ENCODE peak calls at places on chromosomes 2 and 18, in six cellular contexts. One of them, this sample, is unnamed.

GRCh38 chr18:49225160-49225559 is 235.3 kb downstream of the DYM start:
- DNase-seq in GM10248: no peak
- DNase-seq in activated CD8-positive, alpha-beta memory T cell treated with anti-CD3 and anti-CD28 coated beads, Interleukin-2, amount 50 U/mL, for 48 hours: no peak
- DNase-seq in activated T-cell treated with anti-CD3 and anti-CD28 coated beads for 1 hour: no peak
- DNase-seq in AG09309: peak; percentile 32
- DNase-seq in Right ventricle myocardium inferior: no peak
- DNase-seq in this sample: no peak

GRCh38 chr2:212546669-212547068 is 8.1 kb upstream of the ERBB4 start:
- DNase-seq in GM10248: no peak
- DNase-seq in activated CD8-positive, alpha-beta memory T cell treated with anti-CD3 and anti-CD28 coated beads, Interleukin-2, amount 50 U/mL, for 48 hours: no peak
- DNase-seq in activated T-cell treated with anti-CD3 and anti-CD28 coated beads for 1 hour: no peak
- DNase-seq in AG09309: no peak
- DNase-seq in Right ventricle myocardium inferior: no peak
- DNase-seq in this sample: no peak

GRCh38 chr2:20614201-20615045 is 36.5 kb downstream of the HS1BP3 start:
- DNase-seq in GM10248: no peak
- DNase-seq in activated CD8-positive, alpha-beta memory T cell treated with anti-CD3 and anti-CD28 coated beads, Interleukin-2, amount 50 U/mL, for 48 hours: no peak
- DNase-seq in activated T-cell treated with anti-CD3 and anti-CD28 coated beads for 1 hour: no peak
- DNase-seq in AG09309: no peak
- DNase-seq in Right ventricle myocardium inferior: no peak
- DNase-seq in this sample: no peak

GRCh38 chr2:8752385-8752784 is 70.5 kb downstream of the ID2 start:
- DNase-seq in GM10248: no peak
- DNase-seq in activated CD8-positive, alpha-beta memory T cell treated with anti-CD3 and anti-CD28 coated beads, Interleukin-2, amount 50 U/mL, for 48 hours: no peak
- DNase-seq in activated T-cell treated with anti-CD3 and anti-CD28 coated beads for 1 hour: no peak
- DNase-seq in AG09309: no peak
- DNase-seq in Right ventricle myocardium inferior: no peak
- DNase-seq in this sample: no peak

GRCh38 chr18:28087173-28087563 is 89.8 kb downstream of the CDH2 start:
- DNase-seq in GM10248: no peak
- DNase-seq in activated CD8-positive, alpha-beta memory T cell treated with anti-CD3 and anti-CD28 coated beads, Interleukin-2, amount 50 U/mL, for 48 hours: no peak
- DNase-seq in activated T-cell treated with anti-CD3 and anti-CD28 coated beads for 1 hour: no peak
- DNase-seq in AG09309: no peak
- DNase-seq in Right ventricle myocardium inferior: peak; percentile 65
- DNase-seq in this sample: no peak

GRCh38 chr18:30455741-30456140 is 586.8 kb downstream of the DSC3 start:
- DNase-seq in GM10248: no peak
- DNase-seq in activated CD8-positive, alpha-beta memory T cell treated with anti-CD3 and anti-CD28 coated beads, Interleukin-2, amount 50 U/mL, for 48 hours: no peak
- DNase-seq in activated T-cell treated with anti-CD3 and anti-CD28 coated beads for 1 hour: no peak
- DNase-seq in AG09309: no peak
- DNase-seq in Right ventricle myocardium inferior: no peak
- DNase-seq in this sample: no peak

GRCh38 chr2:166090346-166090745 is 37.5 kb downstream of the SCN1A start:
- DNase-seq in GM10248: no peak
- DNase-seq in activated CD8-positive, alpha-beta memory T cell treated with anti-CD3 and anti-CD28 coated beads, Interleukin-2, amount 50 U/mL, for 48 hours: no peak
- DNase-seq in activated T-cell treated with anti-CD3 and anti-CD28 coated beads for 1 hour: no peak
- DNase-seq in AG09309: peak; percentile 14
- DNase-seq in Right ventricle myocardium inferior: no peak
- DNase-seq in this sample: no peak

GRCh38 chr2:10282621-10283105 is 20.0 kb upstream of the HPCAL1 start:
- DNase-seq in GM10248: no peak
- DNase-seq in activated CD8-positive, alpha-beta memory T cell treated with anti-CD3 and anti-CD28 coated beads, Interleukin-2, amount 50 U/mL, for 48 hours: no peak
- DNase-seq in activated T-cell treated with anti-CD3 and anti-CD28 coated beads for 1 hour: no peak
- DNase-seq in AG09309: no peak
- DNase-seq in Right ventricle myocardium inferior: no peak
- DNase-seq in this sample: no peak

GRCh38 chr18:76568726-76569125 is 73.7 kb upstream of the ZNF516 start:
- DNase-seq in GM10248: no peak
- DNase-seq in activated CD8-positive, alpha-beta memory T cell treated with anti-CD3 and anti-CD28 coated beads, Interleukin-2, amount 50 U/mL, for 48 hours: no peak
- DNase-seq in activated T-cell treated with anti-CD3 and anti-CD28 coated beads for 1 hour: no peak
- DNase-seq in AG09309: no peak
- DNase-seq in Right ventricle myocardium inferior: no peak
- DNase-seq in this sample: no peak

GRCh38 chr2:224178085-224178484 is 139.0 kb upstream of the SERPINE2 start:
- DNase-seq in GM10248: no peak
- DNase-seq in activated CD8-positive, alpha-beta memory T cell treated with anti-CD3 and anti-CD28 coated beads, Interleukin-2, amount 50 U/mL, for 48 hours: no peak
- DNase-seq in activated T-cell treated with anti-CD3 and anti-CD28 coated beads for 1 hour: no peak
- DNase-seq in AG09309: no peak
- DNase-seq in Right ventricle myocardium inferior: no peak
- DNase-seq in this sample: no peak

GRCh38 chr2:34001557-34001956 is 402.5 kb upstream of the FAM98A start:
- DNase-seq in GM10248: no peak
- DNase-seq in activated CD8-positive, alpha-beta memory T cell treated with anti-CD3 and anti-CD28 coated beads, Interleukin-2, amount 50 U/mL, for 48 hours: no peak
- DNase-seq in activated T-cell treated with anti-CD3 and anti-CD28 coated beads for 1 hour: no peak
- DNase-seq in AG09309: no peak
- DNase-seq in Right ventricle myocardium inferior: no peak
- DNase-seq in this sample: no peak

GRCh38 chr18:63970803-63971191 is 916 bp downstream of the SERPINB8 start:
- DNase-seq in GM10248: no peak
- DNase-seq in activated CD8-positive, alpha-beta memory T cell treated with anti-CD3 and anti-CD28 coated beads, Interleukin-2, amount 50 U/mL, for 48 hours: no peak
- DNase-seq in activated T-cell treated with anti-CD3 and anti-CD28 coated beads for 1 hour: no peak
- DNase-seq in AG09309: no peak
- DNase-seq in Right ventricle myocardium inferior: peak; percentile 81
- DNase-seq in this sample: no peak

GRCh38 chr2:46530571-46530970 is 51.2 kb downstream of the TMEM247 start:
- DNase-seq in GM10248: no peak
- DNase-seq in activated CD8-positive, alpha-beta memory T cell treated with anti-CD3 and anti-CD28 coated beads, Interleukin-2, amount 50 U/mL, for 48 hours: no peak
- DNase-seq in activated T-cell treated with anti-CD3 and anti-CD28 coated beads for 1 hour: no peak
- DNase-seq in AG09309: no peak
- DNase-seq in Right ventricle myocardium inferior: no peak
- DNase-seq in this sample: no peak

GRCh38 chr2:62941413-62941812 is 109.2 kb upstream of the OTX1 start:
- DNase-seq in GM10248: no peak
- DNase-seq in activated CD8-positive, alpha-beta memory T cell treated with anti-CD3 and anti-CD28 coated beads, Interleukin-2, amount 50 U/mL, for 48 hours: no peak
- DNase-seq in activated T-cell treated with anti-CD3 and anti-CD28 coated beads for 1 hour: no peak
- DNase-seq in AG09309: no peak
- DNase-seq in Right ventricle myocardium inferior: no peak
- DNase-seq in this sample: no peak

GRCh38 chr2:31049264-31049663 is 89.0 kb downstream of the GALNT14 start:
- DNase-seq in GM10248: no peak
- DNase-seq in activated CD8-positive, alpha-beta memory T cell treated with anti-CD3 and anti-CD28 coated beads, Interleukin-2, amount 50 U/mL, for 48 hours: no peak
- DNase-seq in activated T-cell treated with anti-CD3 and anti-CD28 coated beads for 1 hour: no peak
- DNase-seq in AG09309: no peak
- DNase-seq in Right ventricle myocardium inferior: no peak
- DNase-seq in this sample: no peak

GRCh38 chr2:158214431-158214830 is 112.8 kb downstream of the UPP2 start:
- DNase-seq in GM10248: peak; percentile 29
- DNase-seq in activated CD8-positive, alpha-beta memory T cell treated with anti-CD3 and anti-CD28 coated beads, Interleukin-2, amount 50 U/mL, for 48 hours: no peak
- DNase-seq in activated T-cell treated with anti-CD3 and anti-CD28 coated beads for 1 hour: no peak
- DNase-seq in AG09309: no peak
- DNase-seq in Right ventricle myocardium inferior: no peak
- DNase-seq in this sample: peak; percentile 18

GRCh38 chr2:32844253-32844652 is 102.5 kb upstream of the LTBP1 start:
- DNase-seq in GM10248: no peak
- DNase-seq in activated CD8-positive, alpha-beta memory T cell treated with anti-CD3 and anti-CD28 coated beads, Interleukin-2, amount 50 U/mL, for 48 hours: no peak
- DNase-seq in activated T-cell treated with anti-CD3 and anti-CD28 coated beads for 1 hour: no peak
- DNase-seq in AG09309: no peak
- DNase-seq in Right ventricle myocardium inferior: no peak
- DNase-seq in this sample: no peak

GRCh38 chr2:149330127-149331022 is at the start of gene LYPD6:
- DNase-seq in GM10248: peak; percentile 45
- DNase-seq in activated CD8-positive, alpha-beta memory T cell treated with anti-CD3 and anti-CD28 coated beads, Interleukin-2, amount 50 U/mL, for 48 hours: no peak
- DNase-seq in activated T-cell treated with anti-CD3 and anti-CD28 coated beads for 1 hour: no peak
- DNase-seq in AG09309: peak; percentile 18
- DNase-seq in Right ventricle myocardium inferior: peak; percentile 82
- DNase-seq in this sample: no peak

GRCh38 chr18:13137939-13138821 is 80.4 kb upstream of the LDLRAD4 start:
- DNase-seq in GM10248: peak; percentile 85
- DNase-seq in activated CD8-positive, alpha-beta memory T cell treated with anti-CD3 and anti-CD28 coated beads, Interleukin-2, amount 50 U/mL, for 48 hours: peak; percentile 64
- DNase-seq in activated T-cell treated with anti-CD3 and anti-CD28 coated beads for 1 hour: peak; percentile 32
- DNase-seq in AG09309: no peak
- DNase-seq in Right ventricle myocardium inferior: peak; percentile 72
- DNase-seq in this sample: no peak

GRCh38 chr18:2878656-2879330 is 32.0 kb downstream of the EMILIN2 start:
- DNase-seq in GM10248: no peak
- DNase-seq in activated CD8-positive, alpha-beta memory T cell treated with anti-CD3 and anti-CD28 coated beads, Interleukin-2, amount 50 U/mL, for 48 hours: peak; percentile 37
- DNase-seq in activated T-cell treated with anti-CD3 and anti-CD28 coated beads for 1 hour: no peak
- DNase-seq in AG09309: no peak
- DNase-seq in Right ventricle myocardium inferior: no peak
- DNase-seq in this sample: no peak

GRCh38 chr18:13889661-13890060 is 25.7 kb downstream of the MC2R start:
- DNase-seq in GM10248: no peak
- DNase-seq in activated CD8-positive, alpha-beta memory T cell treated with anti-CD3 and anti-CD28 coated beads, Interleukin-2, amount 50 U/mL, for 48 hours: no peak
- DNase-seq in activated T-cell treated with anti-CD3 and anti-CD28 coated beads for 1 hour: no peak
- DNase-seq in AG09309: no peak
- DNase-seq in Right ventricle myocardium inferior: no peak
- DNase-seq in this sample: no peak

GRCh38 chr2:10962004-10962403 is 50.3 kb downstream of the KCNF1 start:
- DNase-seq in GM10248: no peak
- DNase-seq in activated CD8-positive, alpha-beta memory T cell treated with anti-CD3 and anti-CD28 coated beads, Interleukin-2, amount 50 U/mL, for 48 hours: no peak
- DNase-seq in activated T-cell treated with anti-CD3 and anti-CD28 coated beads for 1 hour: no peak
- DNase-seq in AG09309: no peak
- DNase-seq in Right ventricle myocardium inferior: no peak
- DNase-seq in this sample: no peak

GRCh38 chr2:119160361-119160965 is 1.9 kb upstream of the C1QL2 start:
- DNase-seq in GM10248: no peak
- DNase-seq in activated CD8-positive, alpha-beta memory T cell treated with anti-CD3 and anti-CD28 coated beads, Interleukin-2, amount 50 U/mL, for 48 hours: no peak
- DNase-seq in activated T-cell treated with anti-CD3 and anti-CD28 coated beads for 1 hour: no peak
- DNase-seq in AG09309: no peak
- DNase-seq in Right ventricle myocardium inferior: no peak
- DNase-seq in this sample: no peak

GRCh38 chr2:75570948-75571729 is 10.4 kb upstream of the EVA1A start:
- DNase-seq in GM10248: no peak
- DNase-seq in activated CD8-positive, alpha-beta memory T cell treated with anti-CD3 and anti-CD28 coated beads, Interleukin-2, amount 50 U/mL, for 48 hours: no peak
- DNase-seq in activated T-cell treated with anti-CD3 and anti-CD28 coated beads for 1 hour: no peak
- DNase-seq in AG09309: no peak
- DNase-seq in Right ventricle myocardium inferior: no peak
- DNase-seq in this sample: no peak

GRCh38 chr2:202608142-202608852 is 26.5 kb upstream of the FAM117B start:
- DNase-seq in GM10248: no peak
- DNase-seq in activated CD8-positive, alpha-beta memory T cell treated with anti-CD3 and anti-CD28 coated beads, Interleukin-2, amount 50 U/mL, for 48 hours: no peak
- DNase-seq in activated T-cell treated with anti-CD3 and anti-CD28 coated beads for 1 hour: no peak
- DNase-seq in AG09309: no peak
- DNase-seq in Right ventricle myocardium inferior: no peak
- DNase-seq in this sample: no peak

GRCh38 chr2:106562826-106563594 is 75.8 kb downstream of the CD8B2 start:
- DNase-seq in GM10248: no peak
- DNase-seq in activated CD8-positive, alpha-beta memory T cell treated with anti-CD3 and anti-CD28 coated beads, Interleukin-2, amount 50 U/mL, for 48 hours: no peak
- DNase-seq in activated T-cell treated with anti-CD3 and anti-CD28 coated beads for 1 hour: no peak
- DNase-seq in AG09309: no peak
- DNase-seq in Right ventricle myocardium inferior: no peak
- DNase-seq in this sample: no peak

GRCh38 chr18:54801374-54801773 is 26.9 kb upstream of the RAB27B start:
- DNase-seq in GM10248: no peak
- DNase-seq in activated CD8-positive, alpha-beta memory T cell treated with anti-CD3 and anti-CD28 coated beads, Interleukin-2, amount 50 U/mL, for 48 hours: no peak
- DNase-seq in activated T-cell treated with anti-CD3 and anti-CD28 coated beads for 1 hour: no peak
- DNase-seq in AG09309: no peak
- DNase-seq in Right ventricle myocardium inferior: no peak
- DNase-seq in this sample: no peak

GRCh38 chr18:30971338-30971956 is 71.1 kb downstream of the DSC3 start:
- DNase-seq in GM10248: peak; percentile 14
- DNase-seq in activated CD8-positive, alpha-beta memory T cell treated with anti-CD3 and anti-CD28 coated beads, Interleukin-2, amount 50 U/mL, for 48 hours: no peak
- DNase-seq in activated T-cell treated with anti-CD3 and anti-CD28 coated beads for 1 hour: no peak
- DNase-seq in AG09309: no peak
- DNase-seq in Right ventricle myocardium inferior: no peak
- DNase-seq in this sample: peak; percentile 12

GRCh38 chr2:26008851-26009566 is 24.9 kb upstream of the RAB10 start:
- DNase-seq in GM10248: no peak
- DNase-seq in activated CD8-positive, alpha-beta memory T cell treated with anti-CD3 and anti-CD28 coated beads, Interleukin-2, amount 50 U/mL, for 48 hours: no peak
- DNase-seq in activated T-cell treated with anti-CD3 and anti-CD28 coated beads for 1 hour: no peak
- DNase-seq in AG09309: peak; percentile 73
- DNase-seq in Right ventricle myocardium inferior: peak; percentile 76
- DNase-seq in this sample: peak; percentile 32

GRCh38 chr2:86185517-86186212 is 9.6 kb downstream of the IMMT start:
- DNase-seq in GM10248: no peak
- DNase-seq in activated CD8-positive, alpha-beta memory T cell treated with anti-CD3 and anti-CD28 coated beads, Interleukin-2, amount 50 U/mL, for 48 hours: no peak
- DNase-seq in activated T-cell treated with anti-CD3 and anti-CD28 coated beads for 1 hour: no peak
- DNase-seq in AG09309: no peak
- DNase-seq in Right ventricle myocardium inferior: no peak
- DNase-seq in this sample: no peak

GRCh38 chr18:13565228-13565627 is 161.1 kb downstream of the FAM210A start:
- DNase-seq in GM10248: no peak
- DNase-seq in activated CD8-positive, alpha-beta memory T cell treated with anti-CD3 and anti-CD28 coated beads, Interleukin-2, amount 50 U/mL, for 48 hours: no peak
- DNase-seq in activated T-cell treated with anti-CD3 and anti-CD28 coated beads for 1 hour: no peak
- DNase-seq in AG09309: no peak
- DNase-seq in Right ventricle myocardium inferior: peak; percentile 80
- DNase-seq in this sample: no peak

GRCh38 chr2:70029814-70030409 is 57.4 kb upstream of the PCBP1 start:
- DNase-seq in GM10248: no peak
- DNase-seq in activated CD8-positive, alpha-beta memory T cell treated with anti-CD3 and anti-CD28 coated beads, Interleukin-2, amount 50 U/mL, for 48 hours: no peak
- DNase-seq in activated T-cell treated with anti-CD3 and anti-CD28 coated beads for 1 hour: no peak
- DNase-seq in AG09309: peak; percentile 62
- DNase-seq in Right ventricle myocardium inferior: peak; percentile 84
- DNase-seq in this sample: peak; percentile 92

GRCh38 chr2:20373241-20373640 is 22.6 kb upstream of the PUM2 start:
- DNase-seq in GM10248: no peak
- DNase-seq in activated CD8-positive, alpha-beta memory T cell treated with anti-CD3 and anti-CD28 coated beads, Interleukin-2, amount 50 U/mL, for 48 hours: no peak
- DNase-seq in activated T-cell treated with anti-CD3 and anti-CD28 coated beads for 1 hour: no peak
- DNase-seq in AG09309: no peak
- DNase-seq in Right ventricle myocardium inferior: no peak
- DNase-seq in this sample: no peak

GRCh38 chr18:61544178-61544577 is 210.9 kb downstream of the CDH20 start:
- DNase-seq in GM10248: no peak
- DNase-seq in activated CD8-positive, alpha-beta memory T cell treated with anti-CD3 and anti-CD28 coated beads, Interleukin-2, amount 50 U/mL, for 48 hours: no peak
- DNase-seq in activated T-cell treated with anti-CD3 and anti-CD28 coated beads for 1 hour: no peak
- DNase-seq in AG09309: no peak
- DNase-seq in Right ventricle myocardium inferior: no peak
- DNase-seq in this sample: no peak

GRCh38 chr2:226483745-226484619 is 315.6 kb downstream of the IRS1 start:
- DNase-seq in GM10248: no peak
- DNase-seq in activated CD8-positive, alpha-beta memory T cell treated with anti-CD3 and anti-CD28 coated beads, Interleukin-2, amount 50 U/mL, for 48 hours: no peak
- DNase-seq in activated T-cell treated with anti-CD3 and anti-CD28 coated beads for 1 hour: no peak
- DNase-seq in AG09309: no peak
- DNase-seq in Right ventricle myocardium inferior: no peak
- DNase-seq in this sample: no peak

GRCh38 chr2:215171151-215171550 is 32.7 kb upstream of the ABCA12 start:
- DNase-seq in GM10248: no peak
- DNase-seq in activated CD8-positive, alpha-beta memory T cell treated with anti-CD3 and anti-CD28 coated beads, Interleukin-2, amount 50 U/mL, for 48 hours: no peak
- DNase-seq in activated T-cell treated with anti-CD3 and anti-CD28 coated beads for 1 hour: no peak
- DNase-seq in AG09309: peak; percentile 21
- DNase-seq in Right ventricle myocardium inferior: no peak
- DNase-seq in this sample: no peak

GRCh38 chr2:210195066-210195852 is 24.1 kb upstream of the KANSL1L start:
- DNase-seq in GM10248: peak; percentile 24
- DNase-seq in activated CD8-positive, alpha-beta memory T cell treated with anti-CD3 and anti-CD28 coated beads, Interleukin-2, amount 50 U/mL, for 48 hours: no peak
- DNase-seq in activated T-cell treated with anti-CD3 and anti-CD28 coated beads for 1 hour: no peak
- DNase-seq in AG09309: peak; percentile 16
- DNase-seq in Right ventricle myocardium inferior: no peak
- DNase-seq in this sample: peak; percentile 12

GRCh38 chr2:161134547-161135518 is 25.4 kb upstream of the TANK start:
- DNase-seq in GM10248: no peak
- DNase-seq in activated CD8-positive, alpha-beta memory T cell treated with anti-CD3 and anti-CD28 coated beads, Interleukin-2, amount 50 U/mL, for 48 hours: no peak
- DNase-seq in activated T-cell treated with anti-CD3 and anti-CD28 coated beads for 1 hour: no peak
- DNase-seq in AG09309: no peak
- DNase-seq in Right ventricle myocardium inferior: no peak
- DNase-seq in this sample: no peak

GRCh38 chr2:144681389-144681788 is 161.5 kb upstream of the ZEB2 start:
- DNase-seq in GM10248: no peak
- DNase-seq in activated CD8-positive, alpha-beta memory T cell treated with anti-CD3 and anti-CD28 coated beads, Interleukin-2, amount 50 U/mL, for 48 hours: no peak
- DNase-seq in activated T-cell treated with anti-CD3 and anti-CD28 coated beads for 1 hour: no peak
- DNase-seq in AG09309: no peak
- DNase-seq in Right ventricle myocardium inferior: no peak
- DNase-seq in this sample: no peak